ENCODE peak calls at places on chromosome 19, in four cellular contexts. One of them, this sample, is unnamed.
A peak's percentile ranks its signal among the peaks of the same experiment; 100 is the strongest.

GRCh38 chr19:15640294-15640903 is at the start of gene CYP4F3:
- DNase-seq in Caki2: peak; percentile 98
- DNase-seq in KBM-7: no peak
- DNase-seq in cardiac fibroblast: no peak
- DNase-seq in this sample: peak; percentile 26

GRCh38 chr19:5219551-5220304 is 120.9 kb downstream of the PTPRS start:
- DNase-seq in Caki2: no peak
- DNase-seq in cardiac fibroblast: no peak
- DNase-seq in KBM-7: no peak
- DNase-seq in this sample: no peak

GRCh38 chr19:13995017-13995728 is 10.9 kb downstream of the RFX1 start:
- DNase-seq in Caki2: no peak
- DNase-seq in KBM-7: no peak
- DNase-seq in cardiac fibroblast: peak; percentile 33
- DNase-seq in this sample: no peak

GRCh38 chr19:8216357-8216756 is 7.2 kb downstream of the CERS4 start:
- DNase-seq in Caki2: no peak
- DNase-seq in cardiac fibroblast: no peak
- DNase-seq in KBM-7: no peak
- DNase-seq in this sample: no peak

GRCh38 chr19:13712767-13713201 is 51.5 kb upstream of the MRI1 start:
- DNase-seq in Caki2: no peak
- DNase-seq in cardiac fibroblast: no peak
- DNase-seq in KBM-7: no peak
- DNase-seq in this sample: no peak

GRCh38 chr19:41887711-41888382 is 4.9 kb downstream of the ARHGEF1 start:
- DNase-seq in Caki2: peak; percentile 53
- DNase-seq in cardiac fibroblast: peak; percentile 58
- DNase-seq in KBM-7: no peak
- DNase-seq in this sample: no peak

GRCh38 chr19:719636-720377 is 11.1 kb downstream of the PALM start:
- DNase-seq in cardiac fibroblast: no peak
- DNase-seq in KBM-7: no peak
- DNase-seq in Caki2: no peak
- DNase-seq in this sample: no peak

GRCh38 chr19:45103625-45104319 is 10.8 kb downstream of the PPP1R37 start:
- DNase-seq in cardiac fibroblast: no peak
- DNase-seq in KBM-7: no peak
- DNase-seq in Caki2: peak; percentile 72
- DNase-seq in this sample: no peak

GRCh38 chr19:41997121-41997850 is 3.3 kb upstream of the ATP1A3 start:
- DNase-seq in KBM-7: peak; percentile 59
- DNase-seq in Caki2: peak; percentile 56
- DNase-seq in cardiac fibroblast: peak; percentile 37
- DNase-seq in this sample: no peak

GRCh38 chr19:2716275-2716650 is 4.9 kb downstream of the DIRAS1 start:
- DNase-seq in KBM-7: no peak
- DNase-seq in Caki2: no peak
- DNase-seq in cardiac fibroblast: no peak
- DNase-seq in this sample: no peak

GRCh38 chr19:46623915-46624502 is 880 bp downstream of the PTGIR start:
- DNase-seq in cardiac fibroblast: no peak
- DNase-seq in Caki2: no peak
- DNase-seq in KBM-7: no peak
- DNase-seq in this sample: no peak

GRCh38 chr19:5563941-5564612 is 3.7 kb downstream of the TINCR start:
- DNase-seq in cardiac fibroblast: peak; percentile 10
- DNase-seq in KBM-7: peak; percentile 44
- DNase-seq in Caki2: peak; percentile 75
- DNase-seq in this sample: no peak

GRCh38 chr19:14146789-14147216 is 10.4 kb upstream of the ASF1B start:
- DNase-seq in cardiac fibroblast: peak; percentile 88
- DNase-seq in Caki2: no peak
- DNase-seq in KBM-7: peak; percentile 34
- DNase-seq in this sample: no peak

GRCh38 chr19:4575267-4575793 is 15.8 kb upstream of the SEMA6B start:
- DNase-seq in cardiac fibroblast: peak; percentile 99
- DNase-seq in Caki2: peak; percentile 89
- DNase-seq in KBM-7: no peak
- DNase-seq in this sample: no peak

GRCh38 chr19:18202759-18203407 is 959 bp downstream of the RAB3A start:
- DNase-seq in cardiac fibroblast: peak; percentile 25
- DNase-seq in KBM-7: peak; percentile 49
- DNase-seq in Caki2: no peak
- DNase-seq in this sample: no peak

GRCh38 chr19:15672580-15673175 is at the start of gene CYP4F12:
- DNase-seq in Caki2: peak; percentile 83
- DNase-seq in cardiac fibroblast: peak; percentile 25
- DNase-seq in KBM-7: peak; percentile 7
- DNase-seq in this sample: no peak

GRCh38 chr19:12994701-12995595 is at the start of gene NFIX:
- DNase-seq in KBM-7: peak; percentile 49
- DNase-seq in Caki2: peak; percentile 33
- DNase-seq in cardiac fibroblast: peak; percentile 61
- DNase-seq in this sample: peak; percentile 35

GRCh38 chr19:7394728-7395359 is 46.1 kb downstream of the ARHGEF18 start:
- DNase-seq in Caki2: peak; percentile 72
- DNase-seq in KBM-7: peak; percentile 84
- DNase-seq in cardiac fibroblast: peak; percentile 90
- DNase-seq in this sample: peak; percentile 64

GRCh38 chr19:41691268-41691970 is 3.3 kb upstream of the CEACAM7 start:
- DNase-seq in cardiac fibroblast: peak; percentile 18
- DNase-seq in KBM-7: peak; percentile 23
- DNase-seq in Caki2: no peak
- DNase-seq in this sample: peak; percentile 7

GRCh38 chr19:29836409-29836825 is 24.6 kb downstream of the CCNE1 start:
- DNase-seq in Caki2: no peak
- DNase-seq in KBM-7: no peak
- DNase-seq in cardiac fibroblast: no peak
- DNase-seq in this sample: no peak

GRCh38 chr19:58581227-58582141 is 8.3 kb upstream of the MZF1 start:
- DNase-seq in Caki2: no peak
- DNase-seq in KBM-7: no peak
- DNase-seq in cardiac fibroblast: peak; percentile 94
- DNase-seq in this sample: no peak

GRCh38 chr19:2355168-2356035 is 4.7 kb upstream of the TMPRSS9 start:
- DNase-seq in KBM-7: no peak
- DNase-seq in Caki2: peak; percentile 6
- DNase-seq in cardiac fibroblast: no peak
- DNase-seq in this sample: no peak

GRCh38 chr19:32232449-32232848 is 113.0 kb upstream of the ZNF507 start:
- DNase-seq in Caki2: no peak
- DNase-seq in KBM-7: no peak
- DNase-seq in cardiac fibroblast: no peak
- DNase-seq in this sample: no peak

GRCh38 chr19:5434351-5434917 is 20.8 kb upstream of the ZNRF4 start:
- DNase-seq in KBM-7: peak; percentile 26
- DNase-seq in Caki2: no peak
- DNase-seq in cardiac fibroblast: no peak
- DNase-seq in this sample: no peak

GRCh38 chr19:35109395-35110112 is 6.1 kb upstream of the FXYD3 start:
- DNase-seq in cardiac fibroblast: no peak
- DNase-seq in KBM-7: no peak
- DNase-seq in Caki2: peak; percentile 50
- DNase-seq in this sample: no peak

GRCh38 chr19:31530781-31531180 is 181.5 kb upstream of the TSHZ3 start:
- DNase-seq in KBM-7: no peak
- DNase-seq in cardiac fibroblast: no peak
- DNase-seq in Caki2: no peak
- DNase-seq in this sample: no peak